ENCODE peak calls at places on chromosomes 16 and 17, in seven cellular contexts. L is transverse colon, X is IMR-90, C is heart left ventricle, K is stomach, O is heart right ventricle, D is OCI-LY7. A is an unnamed sample.

GRCh38 chr16:85303354-85303883 is 191.1 kb upstream of the CIBAR2 start:
- DNase-seq in L (peak; percentile 71), X (no peak), C (peak; percentile 60), K (peak; percentile 64), O (peak; percentile 61), D (peak; percentile 85), A (peak; percentile 70)

GRCh38 chr17:39678340-39679116 is 9.3 kb downstream of the PGAP3 start:
- DNase-seq in L (peak; percentile 91), X (no peak), C (no peak), K (peak; percentile 69), O (no peak), D (no peak), A (no peak)

GRCh38 chr16:24978370-24978914 is 36.7 kb downstream of the ARHGAP17 start:
- DNase-seq in L (no peak), X (no peak), C (no peak), K (no peak), O (no peak), D (peak; percentile 75), A (no peak)

GRCh38 chr17:61436273-61436672 is 15.9 kb upstream of the TBX4 start:
- DNase-seq in L (no peak), X (no peak), C (no peak), K (no peak), O (no peak), D (no peak), A (no peak)

GRCh38 chr16:66344533-66345145 is 21.9 kb upstream of the CDH5 start:
- DNase-seq in L (no peak), X (peak; percentile 48), C (no peak), K (no peak), O (peak; percentile 52), D (peak; percentile 55), A (peak; percentile 22)

GRCh38 chr17:70157151-70157550 is 12.2 kb upstream of the KCNJ2 start:
- DNase-seq in L (no peak), X (no peak), C (no peak), K (no peak), O (no peak), D (no peak), A (no peak)

GRCh38 chr16:2715519-2715918 is 4.5 kb downstream of the PRSS27 start:
- DNase-seq in L (peak; percentile 60), X (peak; percentile 46), C (peak; percentile 63), K (peak; percentile 66), O (peak; percentile 75), D (peak; percentile 29), A (peak; percentile 72)

GRCh38 chr17:46175891-46176290 is 17.3 kb downstream of the KANSL1 start:
- DNase-seq in L (no peak), X (peak; percentile 22), C (no peak), K (no peak), O (no peak), D (no peak), A (no peak)

GRCh38 chr17:43327421-43327820 is 71.4 kb upstream of the ARL4D start:
- DNase-seq in L (no peak), X (peak; percentile 20), C (no peak), K (no peak), O (no peak), D (no peak), A (no peak)

GRCh38 chr16:46747777-46748651 is at the start of gene MYLK3:
- DNase-seq in L (no peak), X (no peak), C (peak; percentile 91), K (no peak), O (peak; percentile 73), D (no peak), A (no peak)

GRCh38 chr16:86044881-86045600 is 146.1 kb downstream of the IRF8 start:
- DNase-seq in L (peak; percentile 24), X (no peak), C (no peak), K (peak; percentile 67), O (no peak), D (peak; percentile 10), A (peak; percentile 60)

GRCh38 chr16:84396537-84397008 is 28.2 kb downstream of the ATP2C2 start:
- DNase-seq in L (no peak), X (peak; percentile 5), C (no peak), K (no peak), O (no peak), D (no peak), A (no peak)

GRCh38 chr16:80006175-80006895 is 405.8 kb upstream of the MAF start:
- DNase-seq in L (peak; percentile 12), X (peak; percentile 35), C (peak; percentile 47), K (no peak), O (peak; percentile 32), D (no peak), A (no peak)

GRCh38 chr17:5523249-5523648 is 36.9 kb downstream of the MIS12 start:
- DNase-seq in L (no peak), X (no peak), C (no peak), K (no peak), O (no peak), D (no peak), A (no peak)

GRCh38 chr16:66717112-66717675 is 20.7 kb upstream of the CMTM4 start:
- DNase-seq in L (peak; percentile 47), X (peak; percentile 88), C (no peak), K (no peak), O (peak; percentile 14), D (peak; percentile 47), A (no peak)

GRCh38 chr16:83118365-83118764 is 491.6 kb downstream of the CDH13 start:
- DNase-seq in L (no peak), X (peak; percentile 47), C (no peak), K (no peak), O (no peak), D (peak; percentile 42), A (no peak)

GRCh38 chr16:53741546-53741945 is 37.6 kb downstream of the FTO start:
- DNase-seq in L (no peak), X (no peak), C (no peak), K (no peak), O (no peak), D (no peak), A (no peak)

GRCh38 chr16:53744449-53744848 is 40.5 kb downstream of the FTO start:
- DNase-seq in L (no peak), X (no peak), C (no peak), K (no peak), O (no peak), D (peak; percentile 4), A (no peak)

GRCh38 chr16:53745126-53745525 is 41.2 kb downstream of the FTO start:
- DNase-seq in L (no peak), X (no peak), C (no peak), K (no peak), O (no peak), D (no peak), A (no peak)

GRCh38 chr16:53743149-53743566 is 39.2 kb downstream of the FTO start:
- DNase-seq in L (peak; percentile 30), X (peak; percentile 18), C (no peak), K (no peak), O (no peak), D (peak; percentile 34), A (no peak)

GRCh38 chr16:53745753-53746258 is 41.9 kb downstream of the FTO start:
- DNase-seq in L (no peak), X (peak; percentile 62), C (no peak), K (no peak), O (no peak), D (no peak), A (no peak)
- TF ChIP-seq CTCF in L (no peak), X (peak; percentile 24), C (no peak), K (no peak), O (no peak), D (no peak), A (no peak)

GRCh38 chr17:81713004-81713555 is 996 bp downstream of the SLC25A10 start:
- DNase-seq in L (no peak), X (no peak), C (no peak), K (no peak), O (no peak), D (no peak), A (peak; percentile 30)

GRCh38 chr17:81714412-81715106 is 2.5 kb downstream of the SLC25A10 start:
- DNase-seq in L (no peak), X (no peak), C (no peak), K (no peak), O (no peak), D (no peak), A (no peak)

GRCh38 chr17:81715107-81715871 is 3.2 kb downstream of the SLC25A10 start:
- DNase-seq in L (no peak), X (no peak), C (no peak), K (no peak), O (no peak), D (no peak), A (no peak)

GRCh38 chr17:81712468-81713003 is 452 bp downstream of the SLC25A10 start:
- DNase-seq in L (peak; percentile 46), X (no peak), C (no peak), K (peak; percentile 37), O (no peak), D (peak; percentile 62), A (no peak)

DNA sequence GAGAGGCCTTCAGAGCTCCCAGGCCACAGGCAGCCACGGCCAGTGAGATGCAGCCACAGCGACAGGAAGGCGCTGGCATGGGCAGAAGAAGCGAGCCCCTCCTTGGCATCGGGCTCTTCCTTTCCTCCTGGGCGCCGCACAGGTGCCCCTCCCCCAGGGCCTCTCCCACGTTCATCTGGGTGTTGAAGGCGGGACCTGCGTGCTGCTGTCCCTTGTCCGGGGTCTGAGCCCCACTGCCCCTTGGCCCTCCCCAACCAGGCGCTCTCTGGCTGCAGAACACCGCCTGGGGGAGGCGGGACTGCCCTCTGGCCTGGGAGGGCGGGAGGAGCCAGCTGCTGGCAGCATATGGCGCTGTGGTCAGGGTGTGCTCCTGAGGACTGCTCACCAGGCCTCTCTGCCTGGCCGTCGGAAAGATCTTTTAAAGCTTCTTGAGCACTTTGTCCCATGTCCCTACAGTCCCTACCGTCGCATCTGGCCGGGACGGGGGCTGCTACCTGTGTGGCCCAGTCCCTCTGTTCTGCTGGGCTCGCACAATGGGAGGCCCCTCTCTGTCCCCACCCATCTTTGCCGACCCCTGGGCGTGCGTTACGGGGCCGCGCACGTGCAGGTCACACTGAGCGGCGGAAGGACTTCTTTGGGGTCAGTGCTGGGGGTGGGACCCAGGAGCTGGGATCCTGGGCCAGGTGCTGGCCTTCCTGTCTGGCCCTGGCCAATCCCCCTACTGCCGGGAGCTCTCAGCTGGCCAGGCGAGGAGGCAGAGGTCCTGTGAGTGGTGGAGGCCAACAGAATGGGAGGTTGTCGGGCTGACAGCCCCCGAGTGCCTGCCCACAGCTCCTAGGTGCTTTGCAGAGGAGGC is 1.7 kb downstream of the SLC25A10 start:
- DNase-seq in L (peak; percentile 69), X (no peak), C (no peak), K (peak; percentile 74), O (no peak), D (no peak), A (no peak)
- H3K27ac ChIP-seq in L (peak overlapping the region; percentile 90), X (no peak overlapping the region), C (no peak overlapping the region), K (peak overlapping the region; percentile 85), O (no peak overlapping the region), D (no peak overlapping the region), A (no peak overlapping the region)

DNA sequence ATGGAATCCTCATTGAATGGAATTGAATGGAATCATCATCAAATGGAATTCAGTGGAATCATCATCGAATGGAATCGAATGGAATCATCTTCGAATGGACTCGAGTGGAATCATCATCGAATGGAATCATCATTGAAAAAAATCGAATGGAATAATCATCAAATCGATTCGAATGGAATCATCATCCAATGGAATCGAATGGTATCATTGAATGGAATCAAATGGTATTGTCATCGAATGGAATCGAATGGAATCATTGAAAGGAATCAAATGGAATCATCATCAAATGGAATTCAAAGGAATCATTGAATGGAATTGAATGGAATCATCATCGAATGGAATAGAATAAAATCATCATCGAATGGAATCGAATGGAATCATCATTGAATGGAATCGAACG is 619.3 kb downstream of the TP53TG3F start:
- DNase-seq in L (no peak), X (peak; percentile 65), C (no peak), K (no peak), O (no peak), D (no peak), A (no peak)
- H3K9me3 ChIP-seq in L (peaks cover 21% of the 10 kb centered on the region), X (peaks cover 3% of the 10 kb centered on the region), C (peaks cover 97% of the 10 kb centered on the region), K (peaks cover 10% of the 10 kb centered on the region), O (peaks cover 2% of the 10 kb centered on the region), D (peaks cover 54% of the 10 kb centered on the region), A (peaks cover 24% of the 10 kb centered on the region)

GRCh38 chr17:71633391-71633849 is 487.4 kb upstream of the SOX9 start:
- DNase-seq in L (peak; percentile 75), X (peak; percentile 92), C (no peak), K (no peak), O (no peak), D (no peak), A (no peak)
- TF ChIP-seq CTCF in L (no peak), X (no peak), C (no peak), K (no peak), O (no peak), D (no peak), A (no peak)

A was measured in CD4-positive, alpha-beta T cell.